ENCODE peak calls at places on chromosomes 4 and X, in nine cellular contexts. One of them, this sample, is unnamed.

GRCh38 chrX:34884693-34885277 is 57.8 kb upstream of the FAM47B start:
- DNase-seq in cardiac muscle cell: no peak
- DNase-seq in AG04450: peak
- DNase-seq in fibroblast of the aortic adventitia: peak
- DNase-seq in GM06990: no peak
- DNase-seq in NCI-H1105 treated with DMSO at 0.1 percent for 48 hours: no peak
- DNase-seq in retinal pigment epithelial cell: peak
- DNase-seq in lung: no peak
- DNase-seq in ACHN: peak
- DNase-seq in this sample: peak

GRCh38 chr4:170134821-170135220 is 45.1 kb upstream of the AADAT start:
- DNase-seq in GM06990: no peak
- DNase-seq in AG04450: no peak
- DNase-seq in retinal pigment epithelial cell: no peak
- DNase-seq in ACHN: no peak
- DNase-seq in cardiac muscle cell: no peak
- DNase-seq in NCI-H1105 treated with DMSO at 0.1 percent for 48 hours: no peak
- DNase-seq in lung: no peak
- DNase-seq in fibroblast of the aortic adventitia: no peak
- DNase-seq in this sample: no peak

GRCh38 chrX:11953615-11954014 is 184.7 kb upstream of the FRMPD4 start:
- DNase-seq in lung: no peak
- DNase-seq in cardiac muscle cell: no peak
- DNase-seq in ACHN: peak
- DNase-seq in fibroblast of the aortic adventitia: peak
- DNase-seq in AG04450: peak
- DNase-seq in GM06990: no peak
- DNase-seq in NCI-H1105 treated with DMSO at 0.1 percent for 48 hours: no peak
- DNase-seq in retinal pigment epithelial cell: peak
- DNase-seq in this sample: peak

GRCh38 chrX:148633509-148633908 is 133.1 kb downstream of the AFF2 start:
- DNase-seq in NCI-H1105 treated with DMSO at 0.1 percent for 48 hours: peak
- DNase-seq in retinal pigment epithelial cell: no peak
- DNase-seq in AG04450: no peak
- DNase-seq in cardiac muscle cell: no peak
- DNase-seq in fibroblast of the aortic adventitia: no peak
- DNase-seq in lung: no peak
- DNase-seq in GM06990: no peak
- DNase-seq in ACHN: no peak
- DNase-seq in this sample: no peak

GRCh38 chrX:11129546-11129945 is 18.4 kb downstream of the HCCS start:
- DNase-seq in AG04450: no peak
- DNase-seq in NCI-H1105 treated with DMSO at 0.1 percent for 48 hours: no peak
- DNase-seq in cardiac muscle cell: no peak
- DNase-seq in ACHN: no peak
- DNase-seq in retinal pigment epithelial cell: no peak
- DNase-seq in lung: no peak
- DNase-seq in GM06990: no peak
- DNase-seq in fibroblast of the aortic adventitia: peak
- DNase-seq in this sample: peak

GRCh38 chr4:35725131-35725530 is 519.2 kb downstream of the ARAP2 start:
- DNase-seq in fibroblast of the aortic adventitia: no peak
- DNase-seq in cardiac muscle cell: no peak
- DNase-seq in GM06990: no peak
- DNase-seq in AG04450: no peak
- DNase-seq in retinal pigment epithelial cell: no peak
- DNase-seq in NCI-H1105 treated with DMSO at 0.1 percent for 48 hours: no peak
- DNase-seq in ACHN: peak
- DNase-seq in lung: no peak
- DNase-seq in this sample: no peak

GRCh38 chrX:87299563-87300160 is 217.9 kb upstream of the KLHL4 start:
- DNase-seq in NCI-H1105 treated with DMSO at 0.1 percent for 48 hours: peak
- DNase-seq in AG04450: no peak
- DNase-seq in lung: no peak
- DNase-seq in retinal pigment epithelial cell: no peak
- DNase-seq in fibroblast of the aortic adventitia: peak
- DNase-seq in cardiac muscle cell: peak
- DNase-seq in GM06990: no peak
- DNase-seq in ACHN: peak
- DNase-seq in this sample: peak

GRCh38 chrX:21926116-21926515 is 14.4 kb upstream of the SMS start:
- DNase-seq in GM06990: no peak
- DNase-seq in AG04450: no peak
- DNase-seq in fibroblast of the aortic adventitia: peak
- DNase-seq in retinal pigment epithelial cell: no peak
- DNase-seq in ACHN: no peak
- DNase-seq in cardiac muscle cell: no peak
- DNase-seq in NCI-H1105 treated with DMSO at 0.1 percent for 48 hours: no peak
- DNase-seq in lung: no peak
- DNase-seq in this sample: peak